ENCODE peak calls at places on chromosome 7, in nine cellular contexts. K is fibroblast of lung, N is thoracic aorta, Y is cardiac fibroblast, W is neural crest cell, S is gastrocnemius medialis, R is heart left ventricle, B is mammary epithelial cell, G is activated B cell treated with CpG ODN at 0.5 μM for 24 hours. I is an unnamed sample.

GRCh38 chr7:126716321-126716720 is 536.4 kb downstream of the GRM8 start:
- DNase-seq in K (peak; percentile 15), Y (peak; percentile 8), B (peak; percentile 37), G (no peak), R (no peak), N (no peak), W (no peak), S (no peak), I (no peak)

GRCh38 chr7:140899883-140900282 is 24.8 kb downstream of the BRAF start:
- DNase-seq in Y (no peak), W (no peak), G (no peak), R (no peak), N (no peak), S (no peak), K (no peak), B (no peak), I (no peak)

GRCh38 chr7:18087031-18087686 is 59.5 kb upstream of the PRPS1L1 start:
- DNase-seq in N (no peak), W (peak; percentile 8), S (no peak), G (no peak), Y (peak; percentile 16), K (peak; percentile 25), B (peak; percentile 11), R (peak; percentile 25), I (no peak)

GRCh38 chr7:158955146-158955870 is 99.0 kb downstream of the DYNC2I1 start:
- DNase-seq in W (no peak), N (no peak), S (no peak), K (no peak), G (no peak), R (no peak), B (no peak), Y (no peak), I (no peak)

GRCh38 chr7:157871681-157872080 is 534.9 kb downstream of the DNAJB6 start:
- DNase-seq in S (no peak), N (no peak), W (no peak), B (no peak), K (no peak), Y (no peak), G (no peak), R (no peak), I (no peak)

GRCh38 chr7:109092268-109092667 is 522.6 kb downstream of the DNAJB9 start:
- DNase-seq in S (no peak), N (no peak), Y (no peak), G (no peak), R (no peak), B (no peak), W (no peak), K (no peak), I (no peak)

GRCh38 chr7:157497367-157497743 is 160.6 kb downstream of the DNAJB6 start:
- DNase-seq in N (no peak), R (no peak), B (no peak), Y (no peak), K (no peak), S (no peak), G (no peak), W (no peak), I (no peak)

GRCh38 chr7:150450491-150450992 is at the start of gene GIMAP8:
- DNase-seq in G (no peak), B (no peak), N (no peak), K (no peak), S (peak; percentile 35), W (no peak), Y (no peak), R (peak; percentile 93), I (no peak)

GRCh38 chr7:131096267-131096927 is 231.3 kb upstream of the MKLN1 start:
- DNase-seq in S (no peak), G (no peak), K (no peak), Y (no peak), B (no peak), N (no peak), W (no peak), R (no peak), I (no peak)

GRCh38 chr7:112350596-112350995 is 99.7 kb upstream of the IFRD1 start:
- DNase-seq in S (no peak), K (no peak), N (no peak), W (no peak), R (no peak), G (no peak), B (no peak), Y (no peak), I (no peak)

GRCh38 chr7:156783864-156784263 is 109.1 kb downstream of the LMBR1 start:
- DNase-seq in R (no peak), N (no peak), G (no peak), B (no peak), W (no peak), Y (no peak), S (no peak), K (peak; percentile 9), I (no peak)

GRCh38 chr7:43764039-43764789 is 5.7 kb downstream of the BLVRA start:
- DNase-seq in R (no peak), W (no peak), S (no peak), B (peak; percentile 67), K (peak; percentile 53), Y (peak; percentile 16), N (peak; percentile 19), G (no peak), I (no peak)

GRCh38 chr7:131249003-131249402 is 78.7 kb upstream of the MKLN1 start:
- DNase-seq in R (peak; percentile 78), S (peak; percentile 95), K (peak; percentile 98), Y (peak; percentile 99), N (peak; percentile 50), W (no peak), B (peak; percentile 89), G (no peak), I (no peak)

GRCh38 chr7:93547716-93548115 is 26.8 kb downstream of the CALCR start:
- DNase-seq in R (no peak), K (peak; percentile 4), Y (no peak), S (no peak), G (no peak), N (no peak), W (no peak), B (no peak), I (no peak)

GRCh38 chr7:142885311-142886230 is at the start of gene TRPV6:
- DNase-seq in W (no peak), S (no peak), B (peak; percentile 28), Y (no peak), G (peak; percentile 7), K (no peak), R (no peak), N (no peak), I (no peak)

GRCh38 chr7:68684246-68684850 is 913.9 kb upstream of the AUTS2 start:
- DNase-seq in W (peak; percentile 19), B (no peak), Y (no peak), K (peak; percentile 86), N (no peak), S (no peak), G (no peak), R (no peak), I (no peak)

GRCh38 chr7:33043875-33044718 is 18.5 kb downstream of the NT5C3A start:
- DNase-seq in B (no peak), R (no peak), W (no peak), Y (peak; percentile 52), G (no peak), N (no peak), S (no peak), K (no peak), I (no peak)
- TF ChIP-seq CTCF in B (no peak), R (peak; percentile 22), W (peak; percentile 19), Y (peak; percentile 25), G (no peak), N (no peak), S (no peak), K (no peak), I (no peak)

GRCh38 chr7:115748123-115748738 is 282.3 kb downstream of the TFEC start:
- DNase-seq in G (no peak), Y (no peak), S (no peak), N (no peak), W (no peak), B (no peak), R (no peak), K (no peak), I (no peak)
- TF ChIP-seq CTCF in G (no peak), Y (no peak), S (no peak), N (no peak), W (peak; percentile 56), B (peak; percentile 52), R (no peak), K (peak; percentile 44), I (peak; percentile 44)

GRCh38 chr7:5557920-5558401 is 134.3 kb upstream of the TNRC18 start:
- DNase-seq in S (peak; percentile 92), Y (peak; percentile 51), W (no peak), K (no peak), G (peak; percentile 45), N (no peak), B (peak; percentile 41), R (peak; percentile 87), I (no peak)
- TF ChIP-seq CTCF in S (no peak), Y (no peak), W (no peak), K (no peak), G (no peak), N (no peak), B (no peak), R (no peak), I (no peak)

GRCh38 chr7:132575987-132576722 is at the start of gene PLXNA4:
- DNase-seq in B (no peak), G (no peak), Y (no peak), N (no peak), S (no peak), W (peak; percentile 14), R (peak; percentile 32), K (peak; percentile 26), I (no peak)

GRCh38 chr7:132578826-132579225 is 2.6 kb upstream of the PLXNA4 start:
- DNase-seq in R (no peak), K (no peak), N (no peak), S (no peak), W (no peak), Y (no peak), B (no peak), G (no peak), I (no peak)

GRCh38 chr7:132576723-132577089 is 436 bp upstream of the PLXNA4 start:
- DNase-seq in R (no peak), N (no peak), S (no peak), Y (no peak), B (no peak), G (no peak), K (no peak), W (no peak), I (no peak)

GRCh38 chr7:132578050-132578370 is 1.7 kb upstream of the PLXNA4 start:
- DNase-seq in K (no peak), S (no peak), R (no peak), W (no peak), B (no peak), G (no peak), Y (no peak), N (no peak), I (no peak)

DNA sequence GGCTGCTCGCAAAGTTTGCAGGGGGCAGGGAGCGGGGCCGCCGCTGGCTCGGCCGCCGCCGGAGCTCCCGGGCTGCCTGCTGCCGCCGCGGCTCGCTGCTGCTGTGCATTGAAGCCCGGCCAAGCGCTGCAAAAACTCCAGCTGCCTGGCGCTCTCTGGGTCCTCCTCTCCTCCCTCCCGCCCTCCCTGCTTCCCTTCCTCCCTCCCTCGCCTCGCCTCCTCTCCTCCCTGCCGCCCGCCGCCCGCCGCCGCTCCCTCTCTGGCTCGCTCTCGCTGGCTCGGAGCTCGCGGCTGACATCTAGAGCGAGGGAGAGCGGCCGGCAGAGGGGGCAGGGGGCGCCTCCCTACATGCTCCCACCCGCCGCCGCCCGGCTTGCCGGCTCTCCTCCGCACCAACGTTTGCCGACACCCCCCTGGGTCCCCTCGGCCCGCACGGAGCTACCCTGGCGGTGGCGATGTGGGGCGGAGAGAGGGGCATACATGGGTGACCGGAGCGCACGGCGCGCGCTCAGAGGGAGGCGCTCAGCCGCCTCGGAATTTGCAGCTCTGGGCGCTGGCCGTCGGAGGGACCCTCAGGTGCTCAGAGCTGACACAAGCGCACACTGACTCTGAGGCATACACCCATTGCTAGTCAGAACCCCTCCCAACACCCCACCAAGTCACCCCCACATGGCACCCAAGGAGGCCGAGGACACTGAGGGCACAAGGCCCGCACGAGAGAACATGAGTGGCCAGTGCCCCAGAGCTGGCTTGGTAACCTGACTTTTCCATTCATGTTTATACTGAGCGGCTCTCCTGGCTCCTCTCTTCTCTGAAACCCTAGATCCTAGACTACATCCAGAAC is 1.2 kb upstream of the PLXNA4 start:
- DNase-seq in N (peak; percentile 20), B (peak; percentile 14), G (no peak), Y (peak; percentile 49), R (peak; percentile 84), K (peak; percentile 82), W (peak; percentile 73), S (peak; percentile 18), I (peak; percentile 51)
- TF ChIP-seq CTCF in N (no peak), B (no peak), G (no peak), Y (no peak), R (no peak), K (peak; percentile 13), W (peak; percentile 48), S (no peak), I (peak; percentile 15)

I was measured in D721Med.